ENCODE peak calls at places on chromosome 15, in six cellular contexts. One of them, this sample, is unnamed.

GRCh38 chr15:50315814-50316630 is 39.0 kb downstream of the GABPB1 start:
- DNase-seq in stomach: no peak
- DNase-seq in tibial artery: no peak
- DNase-seq in brain microvascular endothelial cell: no peak
- DNase-seq in SK-N-SH: peak; percentile 45
- DNase-seq in vagina: no peak
- DNase-seq in this sample: no peak

GRCh38 chr15:48644498-48644826 is 1.0 kb downstream of the FBN1 start:
- DNase-seq in SK-N-SH: no peak
- DNase-seq in brain microvascular endothelial cell: no peak
- DNase-seq in stomach: no peak
- DNase-seq in vagina: no peak
- DNase-seq in tibial artery: peak; percentile 57
- DNase-seq in this sample: no peak

GRCh38 chr15:51450001-51450400 is 108.5 kb downstream of the GLDN start:
- DNase-seq in vagina: no peak
- DNase-seq in SK-N-SH: no peak
- DNase-seq in tibial artery: no peak
- DNase-seq in stomach: no peak
- DNase-seq in brain microvascular endothelial cell: peak; percentile 9
- DNase-seq in this sample: no peak

GRCh38 chr15:91861223-91861622 is 7.7 kb downstream of the SLCO3A1 start:
- DNase-seq in SK-N-SH: no peak
- DNase-seq in tibial artery: no peak
- DNase-seq in brain microvascular endothelial cell: no peak
- DNase-seq in vagina: no peak
- DNase-seq in stomach: no peak
- DNase-seq in this sample: no peak

GRCh38 chr15:48972750-48973503 is 9.2 kb upstream of the SHC4 start:
- DNase-seq in tibial artery: no peak
- DNase-seq in vagina: no peak
- DNase-seq in brain microvascular endothelial cell: no peak
- DNase-seq in SK-N-SH: no peak
- DNase-seq in stomach: no peak
- DNase-seq in this sample: no peak

GRCh38 chr15:76363251-76363650 is 26.7 kb downstream of the ISL2 start:
- DNase-seq in SK-N-SH: no peak
- DNase-seq in tibial artery: no peak
- DNase-seq in brain microvascular endothelial cell: no peak
- DNase-seq in stomach: no peak
- DNase-seq in vagina: no peak
- DNase-seq in this sample: no peak

GRCh38 chr15:36667296-36667695 is 87.9 kb downstream of the CDIN1 start:
- DNase-seq in stomach: no peak
- DNase-seq in vagina: no peak
- DNase-seq in brain microvascular endothelial cell: no peak
- DNase-seq in tibial artery: no peak
- DNase-seq in SK-N-SH: no peak
- DNase-seq in this sample: no peak

GRCh38 chr15:73715417-73715816 is 31.2 kb downstream of the CD276 start:
- DNase-seq in tibial artery: no peak
- DNase-seq in SK-N-SH: no peak
- DNase-seq in brain microvascular endothelial cell: no peak
- DNase-seq in vagina: no peak
- DNase-seq in stomach: no peak
- DNase-seq in this sample: no peak

GRCh38 chr15:56273724-56274123 is 30.0 kb upstream of the RFX7 start:
- DNase-seq in stomach: no peak
- DNase-seq in SK-N-SH: no peak
- DNase-seq in tibial artery: no peak
- DNase-seq in vagina: no peak
- DNase-seq in brain microvascular endothelial cell: no peak
- DNase-seq in this sample: no peak

GRCh38 chr15:84961114-84961452 is 20.6 kb upstream of the PDE8A start:
- DNase-seq in vagina: no peak
- DNase-seq in SK-N-SH: no peak
- DNase-seq in tibial artery: no peak
- DNase-seq in brain microvascular endothelial cell: peak; percentile 81
- DNase-seq in stomach: no peak
- DNase-seq in this sample: no peak

GRCh38 chr15:74563442-74563841 is 22.4 kb downstream of the ARID3B start:
- DNase-seq in stomach: no peak
- DNase-seq in vagina: no peak
- DNase-seq in brain microvascular endothelial cell: no peak
- DNase-seq in tibial artery: no peak
- DNase-seq in SK-N-SH: no peak
- DNase-seq in this sample: no peak

GRCh38 chr15:43086551-43086950 is 19.3 kb downstream of the UBR1 start:
- DNase-seq in vagina: no peak
- DNase-seq in brain microvascular endothelial cell: no peak
- DNase-seq in SK-N-SH: no peak
- DNase-seq in stomach: no peak
- DNase-seq in tibial artery: no peak
- DNase-seq in this sample: no peak

GRCh38 chr15:89051875-89052274 is 36.4 kb upstream of the ABHD2 start:
- DNase-seq in SK-N-SH: no peak
- DNase-seq in stomach: no peak
- DNase-seq in vagina: no peak
- DNase-seq in brain microvascular endothelial cell: peak; percentile 87
- DNase-seq in tibial artery: no peak
- DNase-seq in this sample: no peak

GRCh38 chr15:67824900-67825879 is at the start of gene SKOR1:
- DNase-seq in brain microvascular endothelial cell: peak; percentile 22
- DNase-seq in SK-N-SH: peak; percentile 65
- DNase-seq in vagina: no peak
- DNase-seq in tibial artery: no peak
- DNase-seq in stomach: no peak
- DNase-seq in this sample: no peak

GRCh38 chr15:74579001-74579400 is 36.6 kb upstream of the CLK3 start:
- DNase-seq in vagina: no peak
- DNase-seq in brain microvascular endothelial cell: no peak
- DNase-seq in stomach: no peak
- DNase-seq in tibial artery: no peak
- DNase-seq in SK-N-SH: no peak
- DNase-seq in this sample: no peak

GRCh38 chr15:68302729-68303128 is 25.2 kb downstream of the FEM1B start:
- DNase-seq in SK-N-SH: no peak
- DNase-seq in stomach: no peak
- DNase-seq in vagina: peak; percentile 71
- DNase-seq in tibial artery: no peak
- DNase-seq in brain microvascular endothelial cell: no peak
- DNase-seq in this sample: no peak

GRCh38 chr15:67550522-67550921 is 8.0 kb downstream of the MAP2K5 start:
- DNase-seq in stomach: no peak
- DNase-seq in tibial artery: no peak
- DNase-seq in SK-N-SH: no peak
- DNase-seq in brain microvascular endothelial cell: peak; percentile 44
- DNase-seq in vagina: no peak
- DNase-seq in this sample: no peak

GRCh38 chr15:86231864-86232801 is 152.5 kb downstream of the AGBL1 start:
- DNase-seq in SK-N-SH: peak; percentile 65
- DNase-seq in vagina: no peak
- DNase-seq in tibial artery: no peak
- DNase-seq in brain microvascular endothelial cell: peak; percentile 0
- DNase-seq in stomach: no peak
- DNase-seq in this sample: peak; percentile 28

GRCh38 chr15:74210729-74211128 is 8.1 kb upstream of the STRA6 start:
- DNase-seq in brain microvascular endothelial cell: no peak
- DNase-seq in vagina: no peak
- DNase-seq in tibial artery: no peak
- DNase-seq in stomach: no peak
- DNase-seq in SK-N-SH: no peak
- DNase-seq in this sample: no peak

GRCh38 chr15:85424154-85424553 is 43.8 kb downstream of the AKAP13 start:
- DNase-seq in SK-N-SH: no peak
- DNase-seq in brain microvascular endothelial cell: no peak
- DNase-seq in stomach: no peak
- DNase-seq in vagina: no peak
- DNase-seq in tibial artery: no peak
- DNase-seq in this sample: no peak

GRCh38 chr15:35290301-35290721 is 205.2 kb upstream of the NANOGP8 start:
- DNase-seq in SK-N-SH: no peak
- DNase-seq in tibial artery: no peak
- DNase-seq in brain microvascular endothelial cell: no peak
- DNase-seq in vagina: no peak
- DNase-seq in stomach: no peak
- DNase-seq in this sample: no peak

GRCh38 chr15:56365075-56365711 is at the start of gene TEX9:
- DNase-seq in vagina: no peak
- DNase-seq in SK-N-SH: peak; percentile 88
- DNase-seq in stomach: peak; percentile 88
- DNase-seq in brain microvascular endothelial cell: peak; percentile 84
- DNase-seq in tibial artery: peak; percentile 79
- DNase-seq in this sample: peak; percentile 90

GRCh38 chr15:80584973-80585372 is 110.1 kb upstream of the ABHD17C start:
- DNase-seq in tibial artery: no peak
- DNase-seq in SK-N-SH: no peak
- DNase-seq in brain microvascular endothelial cell: no peak
- DNase-seq in vagina: no peak
- DNase-seq in stomach: no peak
- DNase-seq in this sample: no peak

GRCh38 chr15:80586141-80586540 is 109.0 kb upstream of the ABHD17C start:
- DNase-seq in tibial artery: peak; percentile 0
- DNase-seq in stomach: no peak
- DNase-seq in brain microvascular endothelial cell: no peak
- DNase-seq in SK-N-SH: no peak
- DNase-seq in vagina: no peak
- DNase-seq in this sample: no peak

GRCh38 chr15:80587007-80587406 is 108.1 kb upstream of the ABHD17C start:
- DNase-seq in brain microvascular endothelial cell: no peak
- DNase-seq in stomach: no peak
- DNase-seq in vagina: no peak
- DNase-seq in tibial artery: no peak
- DNase-seq in SK-N-SH: no peak
- DNase-seq in this sample: no peak

GRCh38 chr15:80584561-80584964 is 110.5 kb upstream of the ABHD17C start:
- DNase-seq in SK-N-SH: no peak
- DNase-seq in tibial artery: no peak
- DNase-seq in vagina: no peak
- DNase-seq in brain microvascular endothelial cell: no peak
- DNase-seq in stomach: peak; percentile 31
- DNase-seq in this sample: peak; percentile 81

GRCh38 chr15:80585544-80586018 is 109.5 kb upstream of the ABHD17C start:
- DNase-seq in tibial artery: peak; percentile 3
- DNase-seq in SK-N-SH: no peak
- DNase-seq in stomach: peak; percentile 32
- DNase-seq in brain microvascular endothelial cell: no peak
- DNase-seq in vagina: no peak
- DNase-seq in this sample: peak; percentile 37
- TF ChIP-seq CTCF in tibial artery: no peak
- TF ChIP-seq CTCF in SK-N-SH: no peak
- TF ChIP-seq CTCF in stomach: no peak
- TF ChIP-seq CTCF in brain microvascular endothelial cell: no peak
- TF ChIP-seq CTCF in vagina: no peak
- TF ChIP-seq CTCF in this sample: peak; percentile 40

DNA sequence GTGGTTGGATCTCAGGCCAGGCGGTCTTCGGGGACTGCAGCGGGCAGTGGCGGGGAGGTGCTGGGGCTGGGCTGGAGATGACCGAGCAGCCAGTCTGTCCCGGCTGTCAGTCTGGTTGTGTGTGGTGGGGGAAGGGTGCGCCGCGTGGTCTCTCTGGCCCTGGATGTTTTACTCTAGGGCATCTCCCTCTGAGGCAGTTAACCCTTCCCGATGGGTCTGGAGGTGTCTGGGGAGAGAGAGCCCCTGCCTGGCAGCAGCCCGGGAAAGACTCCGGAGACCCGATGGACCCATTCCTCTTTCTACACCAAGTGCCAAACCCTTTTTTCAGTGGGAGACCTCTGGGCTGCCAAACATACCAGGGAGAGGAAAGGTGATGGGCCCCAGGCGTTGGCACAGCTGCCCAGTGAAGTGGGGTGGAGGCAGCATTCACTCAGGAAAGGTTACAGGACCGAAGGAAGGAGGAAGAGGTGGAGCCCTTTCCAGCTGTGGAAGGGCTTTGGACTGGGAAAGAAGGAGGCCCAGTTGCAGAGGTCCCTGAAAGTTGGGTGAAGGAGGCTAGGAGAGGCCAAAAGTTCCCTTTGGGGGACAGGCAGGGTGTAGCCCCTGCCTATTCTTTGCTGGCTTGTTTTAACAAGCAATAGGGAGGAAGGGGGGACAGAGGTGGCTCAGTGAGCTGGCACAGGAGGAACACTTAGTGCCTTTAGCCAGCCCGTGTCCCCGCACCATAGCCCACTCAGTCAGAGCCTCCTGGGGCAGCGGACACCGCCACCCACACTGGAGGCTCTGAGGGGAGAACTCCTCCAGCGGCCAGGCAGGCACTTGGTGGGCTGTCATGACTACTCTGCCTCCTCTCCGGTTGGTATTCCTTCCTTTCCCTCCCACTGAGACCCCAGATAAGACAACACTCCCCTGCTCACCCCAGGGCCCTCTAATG is 2.7 kb upstream of the BAHD1 start:
- DNase-seq in vagina: no peak
- DNase-seq in tibial artery: no peak
- DNase-seq in SK-N-SH: no peak
- DNase-seq in brain microvascular endothelial cell: no peak
- DNase-seq in stomach: no peak
- DNase-seq in this sample: no peak
- H3K4me3 ChIP-seq in vagina: no peak overlapping the region
- H3K4me3 ChIP-seq in tibial artery: no peak overlapping the region
- H3K4me3 ChIP-seq in SK-N-SH: no peak overlapping the region
- H3K4me3 ChIP-seq in brain microvascular endothelial cell: no peak overlapping the region
- H3K4me3 ChIP-seq in stomach: no peak overlapping the region
- H3K4me3 ChIP-seq in this sample: no peak overlapping the region

GRCh38 chr15:90463381-90463780 is 66.3 kb upstream of the CRTC3 start:
- DNase-seq in tibial artery: no peak
- DNase-seq in vagina: no peak
- DNase-seq in SK-N-SH: no peak
- DNase-seq in brain microvascular endothelial cell: peak; percentile 90
- DNase-seq in stomach: no peak
- DNase-seq in this sample: no peak

GRCh38 chr15:90465140-90465929 is 64.4 kb upstream of the CRTC3 start:
- DNase-seq in stomach: no peak
- DNase-seq in vagina: no peak
- DNase-seq in brain microvascular endothelial cell: peak; percentile 9
- DNase-seq in SK-N-SH: no peak
- DNase-seq in tibial artery: no peak
- DNase-seq in this sample: no peak

GRCh38 chr15:90456236-90456635 is 68.2 kb downstream of the IQGAP1 start:
- DNase-seq in tibial artery: no peak
- DNase-seq in SK-N-SH: no peak
- DNase-seq in stomach: no peak
- DNase-seq in vagina: no peak
- DNase-seq in brain microvascular endothelial cell: no peak
- DNase-seq in this sample: no peak

GRCh38 chr15:90460142-90460824 is 69.4 kb upstream of the CRTC3 start:
- DNase-seq in SK-N-SH: no peak
- DNase-seq in tibial artery: no peak
- DNase-seq in brain microvascular endothelial cell: no peak
- DNase-seq in stomach: no peak
- DNase-seq in vagina: no peak
- DNase-seq in this sample: no peak

GRCh38 chr15:90459368-90459767 is 70.4 kb upstream of the CRTC3 start:
- DNase-seq in tibial artery: no peak
- DNase-seq in brain microvascular endothelial cell: no peak
- DNase-seq in SK-N-SH: no peak
- DNase-seq in stomach: no peak
- DNase-seq in vagina: no peak
- DNase-seq in this sample: no peak
- H3K27ac ChIP-seq in tibial artery: peak overlapping the region; percentile 48
- H3K27ac ChIP-seq in brain microvascular endothelial cell: no peak overlapping the region
- H3K27ac ChIP-seq in SK-N-SH: peak overlapping the region; percentile 59
- H3K27ac ChIP-seq in stomach: no peak overlapping the region
- H3K27ac ChIP-seq in vagina: peak overlapping the region; percentile 47
- H3K27ac ChIP-seq in this sample: no peak overlapping the region

GRCh38 chr15:78479650-78480049 is 27.7 kb upstream of the HYKK start:
- DNase-seq in brain microvascular endothelial cell: no peak
- DNase-seq in tibial artery: no peak
- DNase-seq in stomach: no peak
- DNase-seq in SK-N-SH: no peak
- DNase-seq in vagina: no peak
- DNase-seq in this sample: no peak
- TF ChIP-seq CTCF in brain microvascular endothelial cell: no peak
- TF ChIP-seq CTCF in tibial artery: no peak
- TF ChIP-seq CTCF in stomach: no peak
- TF ChIP-seq CTCF in SK-N-SH: no peak
- TF ChIP-seq CTCF in vagina: no peak
- TF ChIP-seq CTCF in this sample: no peak